ENCODE peak calls at places on chromosomes 7 and 10, in ten cellular contexts. One of them, this sample, is unnamed.

GRCh38 chr10:20302033-20302432 is 485.8 kb downstream of the PLXDC2 start:
- DNase-seq in germinal center: no peak
- DNase-seq in WTC11: no peak
- DNase-seq in HFF-Myc: no peak
- DNase-seq in chondrocyte: no peak
- DNase-seq in stimulated activated CD8-positive, alpha-beta memory T cell treated with anti-CD3 and anti-CD28 coated beads, Interleukin-4, amount 100 ng/mL, for 48 hours: no peak
- DNase-seq in globus pallidus: no peak
- DNase-seq in activated CD4-positive, alpha-beta memory T cell treated with anti-CD3 and anti-CD28 coated beads, Interleukin-2, amount 10 ng/mL, durations not matched to agents 7 days and 5 days: no peak
- DNase-seq in NCI-H1092: no peak
- DNase-seq in left cardiac atrium: no peak
- DNase-seq in this sample: no peak

GRCh38 chr10:62024026-62024701 is 122.7 kb downstream of the ARID5B start:
- DNase-seq in HFF-Myc: no peak
- DNase-seq in germinal center: no peak
- DNase-seq in NCI-H1092: no peak
- DNase-seq in WTC11: no peak
- DNase-seq in globus pallidus: no peak
- DNase-seq in activated CD4-positive, alpha-beta memory T cell treated with anti-CD3 and anti-CD28 coated beads, Interleukin-2, amount 10 ng/mL, durations not matched to agents 7 days and 5 days: no peak
- DNase-seq in left cardiac atrium: no peak
- DNase-seq in stimulated activated CD8-positive, alpha-beta memory T cell treated with anti-CD3 and anti-CD28 coated beads, Interleukin-4, amount 100 ng/mL, for 48 hours: no peak
- DNase-seq in chondrocyte: no peak
- DNase-seq in this sample: no peak

GRCh38 chr7:151240942-151241754 is 7.3 kb downstream of the SMARCD3 start:
- DNase-seq in stimulated activated CD8-positive, alpha-beta memory T cell treated with anti-CD3 and anti-CD28 coated beads, Interleukin-4, amount 100 ng/mL, for 48 hours: no peak
- DNase-seq in WTC11: no peak
- DNase-seq in NCI-H1092: no peak
- DNase-seq in globus pallidus: no peak
- DNase-seq in germinal center: no peak
- DNase-seq in activated CD4-positive, alpha-beta memory T cell treated with anti-CD3 and anti-CD28 coated beads, Interleukin-2, amount 10 ng/mL, durations not matched to agents 7 days and 5 days: no peak
- DNase-seq in HFF-Myc: no peak
- DNase-seq in chondrocyte: no peak
- DNase-seq in left cardiac atrium: no peak
- DNase-seq in this sample: no peak

GRCh38 chr10:87925570-87925969 is 62.1 kb downstream of the PTEN start:
- DNase-seq in activated CD4-positive, alpha-beta memory T cell treated with anti-CD3 and anti-CD28 coated beads, Interleukin-2, amount 10 ng/mL, durations not matched to agents 7 days and 5 days: no peak
- DNase-seq in stimulated activated CD8-positive, alpha-beta memory T cell treated with anti-CD3 and anti-CD28 coated beads, Interleukin-4, amount 100 ng/mL, for 48 hours: no peak
- DNase-seq in chondrocyte: no peak
- DNase-seq in left cardiac atrium: no peak
- DNase-seq in HFF-Myc: no peak
- DNase-seq in WTC11: no peak
- DNase-seq in germinal center: no peak
- DNase-seq in NCI-H1092: peak
- DNase-seq in globus pallidus: no peak
- DNase-seq in this sample: peak

GRCh38 chr7:96217147-96217546 is 104.8 kb downstream of the SLC25A13 start:
- DNase-seq in activated CD4-positive, alpha-beta memory T cell treated with anti-CD3 and anti-CD28 coated beads, Interleukin-2, amount 10 ng/mL, durations not matched to agents 7 days and 5 days: no peak
- DNase-seq in WTC11: no peak
- DNase-seq in germinal center: no peak
- DNase-seq in HFF-Myc: no peak
- DNase-seq in stimulated activated CD8-positive, alpha-beta memory T cell treated with anti-CD3 and anti-CD28 coated beads, Interleukin-4, amount 100 ng/mL, for 48 hours: no peak
- DNase-seq in globus pallidus: no peak
- DNase-seq in NCI-H1092: no peak
- DNase-seq in chondrocyte: no peak
- DNase-seq in left cardiac atrium: no peak
- DNase-seq in this sample: no peak

GRCh38 chr10:47031251-47031952 is 120.2 kb downstream of the PTPN20 start:
- DNase-seq in globus pallidus: no peak
- DNase-seq in activated CD4-positive, alpha-beta memory T cell treated with anti-CD3 and anti-CD28 coated beads, Interleukin-2, amount 10 ng/mL, durations not matched to agents 7 days and 5 days: no peak
- DNase-seq in left cardiac atrium: no peak
- DNase-seq in chondrocyte: no peak
- DNase-seq in WTC11: peak
- DNase-seq in germinal center: no peak
- DNase-seq in NCI-H1092: no peak
- DNase-seq in stimulated activated CD8-positive, alpha-beta memory T cell treated with anti-CD3 and anti-CD28 coated beads, Interleukin-4, amount 100 ng/mL, for 48 hours: no peak
- DNase-seq in HFF-Myc: no peak
- DNase-seq in this sample: peak

GRCh38 chr10:31317652-31318381 is 1.2 kb upstream of the ZEB1 start:
- DNase-seq in left cardiac atrium: no peak
- DNase-seq in stimulated activated CD8-positive, alpha-beta memory T cell treated with anti-CD3 and anti-CD28 coated beads, Interleukin-4, amount 100 ng/mL, for 48 hours: peak
- DNase-seq in chondrocyte: no peak
- DNase-seq in activated CD4-positive, alpha-beta memory T cell treated with anti-CD3 and anti-CD28 coated beads, Interleukin-2, amount 10 ng/mL, durations not matched to agents 7 days and 5 days: peak
- DNase-seq in WTC11: no peak
- DNase-seq in HFF-Myc: no peak
- DNase-seq in germinal center: no peak
- DNase-seq in NCI-H1092: no peak
- DNase-seq in globus pallidus: no peak
- DNase-seq in this sample: no peak

GRCh38 chr7:131225619-131226101 is 102.0 kb upstream of the MKLN1 start:
- DNase-seq in activated CD4-positive, alpha-beta memory T cell treated with anti-CD3 and anti-CD28 coated beads, Interleukin-2, amount 10 ng/mL, durations not matched to agents 7 days and 5 days: no peak
- DNase-seq in globus pallidus: peak
- DNase-seq in germinal center: no peak
- DNase-seq in left cardiac atrium: peak
- DNase-seq in WTC11: no peak
- DNase-seq in stimulated activated CD8-positive, alpha-beta memory T cell treated with anti-CD3 and anti-CD28 coated beads, Interleukin-4, amount 100 ng/mL, for 48 hours: no peak
- DNase-seq in chondrocyte: no peak
- DNase-seq in NCI-H1092: no peak
- DNase-seq in HFF-Myc: no peak
- DNase-seq in this sample: peak

GRCh38 chr7:108097703-108098102 is 32.5 kb downstream of the LAMB4 start:
- DNase-seq in globus pallidus: no peak
- DNase-seq in germinal center: no peak
- DNase-seq in HFF-Myc: no peak
- DNase-seq in stimulated activated CD8-positive, alpha-beta memory T cell treated with anti-CD3 and anti-CD28 coated beads, Interleukin-4, amount 100 ng/mL, for 48 hours: no peak
- DNase-seq in NCI-H1092: no peak
- DNase-seq in chondrocyte: no peak
- DNase-seq in activated CD4-positive, alpha-beta memory T cell treated with anti-CD3 and anti-CD28 coated beads, Interleukin-2, amount 10 ng/mL, durations not matched to agents 7 days and 5 days: no peak
- DNase-seq in WTC11: no peak
- DNase-seq in left cardiac atrium: no peak
- DNase-seq in this sample: peak

GRCh38 chr10:29026065-29026797 is 262.6 kb upstream of the LYZL1 start:
- DNase-seq in globus pallidus: no peak
- DNase-seq in activated CD4-positive, alpha-beta memory T cell treated with anti-CD3 and anti-CD28 coated beads, Interleukin-2, amount 10 ng/mL, durations not matched to agents 7 days and 5 days: no peak
- DNase-seq in chondrocyte: no peak
- DNase-seq in stimulated activated CD8-positive, alpha-beta memory T cell treated with anti-CD3 and anti-CD28 coated beads, Interleukin-4, amount 100 ng/mL, for 48 hours: no peak
- DNase-seq in left cardiac atrium: no peak
- DNase-seq in germinal center: no peak
- DNase-seq in NCI-H1092: no peak
- DNase-seq in WTC11: peak
- DNase-seq in HFF-Myc: no peak
- DNase-seq in this sample: no peak

GRCh38 chr7:97215556-97215955 is 98.1 kb downstream of the SDHAF3 start:
- DNase-seq in HFF-Myc: no peak
- DNase-seq in WTC11: peak
- DNase-seq in left cardiac atrium: no peak
- DNase-seq in globus pallidus: no peak
- DNase-seq in stimulated activated CD8-positive, alpha-beta memory T cell treated with anti-CD3 and anti-CD28 coated beads, Interleukin-4, amount 100 ng/mL, for 48 hours: no peak
- DNase-seq in NCI-H1092: no peak
- DNase-seq in chondrocyte: no peak
- DNase-seq in activated CD4-positive, alpha-beta memory T cell treated with anti-CD3 and anti-CD28 coated beads, Interleukin-2, amount 10 ng/mL, durations not matched to agents 7 days and 5 days: no peak
- DNase-seq in germinal center: no peak
- DNase-seq in this sample: peak

GRCh38 chr10:62394556-62395018 is 20.4 kb downstream of the ZNF365 start:
- DNase-seq in stimulated activated CD8-positive, alpha-beta memory T cell treated with anti-CD3 and anti-CD28 coated beads, Interleukin-4, amount 100 ng/mL, for 48 hours: no peak
- DNase-seq in activated CD4-positive, alpha-beta memory T cell treated with anti-CD3 and anti-CD28 coated beads, Interleukin-2, amount 10 ng/mL, durations not matched to agents 7 days and 5 days: no peak
- DNase-seq in WTC11: no peak
- DNase-seq in left cardiac atrium: no peak
- DNase-seq in NCI-H1092: no peak
- DNase-seq in HFF-Myc: no peak
- DNase-seq in chondrocyte: no peak
- DNase-seq in globus pallidus: no peak
- DNase-seq in germinal center: no peak
- DNase-seq in this sample: peak

GRCh38 chr7:66930341-66930740 is 9.3 kb downstream of the TMEM248 start:
- DNase-seq in HFF-Myc: no peak
- DNase-seq in activated CD4-positive, alpha-beta memory T cell treated with anti-CD3 and anti-CD28 coated beads, Interleukin-2, amount 10 ng/mL, durations not matched to agents 7 days and 5 days: no peak
- DNase-seq in left cardiac atrium: no peak
- DNase-seq in chondrocyte: no peak
- DNase-seq in WTC11: peak
- DNase-seq in germinal center: no peak
- DNase-seq in globus pallidus: peak
- DNase-seq in NCI-H1092: no peak
- DNase-seq in stimulated activated CD8-positive, alpha-beta memory T cell treated with anti-CD3 and anti-CD28 coated beads, Interleukin-4, amount 100 ng/mL, for 48 hours: no peak
- DNase-seq in this sample: peak

GRCh38 chr7:104791065-104791464 is 222.9 kb upstream of the KMT2E start:
- DNase-seq in HFF-Myc: no peak
- DNase-seq in WTC11: no peak
- DNase-seq in globus pallidus: peak
- DNase-seq in chondrocyte: no peak
- DNase-seq in left cardiac atrium: no peak
- DNase-seq in stimulated activated CD8-positive, alpha-beta memory T cell treated with anti-CD3 and anti-CD28 coated beads, Interleukin-4, amount 100 ng/mL, for 48 hours: no peak
- DNase-seq in activated CD4-positive, alpha-beta memory T cell treated with anti-CD3 and anti-CD28 coated beads, Interleukin-2, amount 10 ng/mL, durations not matched to agents 7 days and 5 days: no peak
- DNase-seq in germinal center: no peak
- DNase-seq in NCI-H1092: no peak
- DNase-seq in this sample: peak

GRCh38 chr10:74208081-74208480 is 57.1 kb downstream of the ADK start:
- DNase-seq in activated CD4-positive, alpha-beta memory T cell treated with anti-CD3 and anti-CD28 coated beads, Interleukin-2, amount 10 ng/mL, durations not matched to agents 7 days and 5 days: no peak
- DNase-seq in germinal center: no peak
- DNase-seq in globus pallidus: no peak
- DNase-seq in stimulated activated CD8-positive, alpha-beta memory T cell treated with anti-CD3 and anti-CD28 coated beads, Interleukin-4, amount 100 ng/mL, for 48 hours: no peak
- DNase-seq in WTC11: peak
- DNase-seq in left cardiac atrium: no peak
- DNase-seq in chondrocyte: no peak
- DNase-seq in HFF-Myc: no peak
- DNase-seq in NCI-H1092: peak
- DNase-seq in this sample: peak

GRCh38 chr7:77664715-77665114 is 31.5 kb upstream of the RSBN1L start:
- DNase-seq in globus pallidus: no peak
- DNase-seq in germinal center: no peak
- DNase-seq in activated CD4-positive, alpha-beta memory T cell treated with anti-CD3 and anti-CD28 coated beads, Interleukin-2, amount 10 ng/mL, durations not matched to agents 7 days and 5 days: no peak
- DNase-seq in stimulated activated CD8-positive, alpha-beta memory T cell treated with anti-CD3 and anti-CD28 coated beads, Interleukin-4, amount 100 ng/mL, for 48 hours: no peak
- DNase-seq in WTC11: no peak
- DNase-seq in left cardiac atrium: no peak
- DNase-seq in NCI-H1092: no peak
- DNase-seq in HFF-Myc: no peak
- DNase-seq in chondrocyte: no peak
- DNase-seq in this sample: no peak

GRCh38 chr10:52390388-52390787 is 76.3 kb downstream of the DKK1 start:
- DNase-seq in NCI-H1092: no peak
- DNase-seq in globus pallidus: no peak
- DNase-seq in chondrocyte: no peak
- DNase-seq in HFF-Myc: no peak
- DNase-seq in activated CD4-positive, alpha-beta memory T cell treated with anti-CD3 and anti-CD28 coated beads, Interleukin-2, amount 10 ng/mL, durations not matched to agents 7 days and 5 days: no peak
- DNase-seq in germinal center: no peak
- DNase-seq in WTC11: no peak
- DNase-seq in left cardiac atrium: no peak
- DNase-seq in stimulated activated CD8-positive, alpha-beta memory T cell treated with anti-CD3 and anti-CD28 coated beads, Interleukin-4, amount 100 ng/mL, for 48 hours: no peak
- DNase-seq in this sample: no peak

GRCh38 chr10:18190840-18191239 is 50.6 kb downstream of the CACNB2 start:
- DNase-seq in stimulated activated CD8-positive, alpha-beta memory T cell treated with anti-CD3 and anti-CD28 coated beads, Interleukin-4, amount 100 ng/mL, for 48 hours: no peak
- DNase-seq in left cardiac atrium: no peak
- DNase-seq in WTC11: no peak
- DNase-seq in activated CD4-positive, alpha-beta memory T cell treated with anti-CD3 and anti-CD28 coated beads, Interleukin-2, amount 10 ng/mL, durations not matched to agents 7 days and 5 days: no peak
- DNase-seq in NCI-H1092: no peak
- DNase-seq in germinal center: no peak
- DNase-seq in HFF-Myc: no peak
- DNase-seq in globus pallidus: no peak
- DNase-seq in chondrocyte: no peak
- DNase-seq in this sample: no peak

This sample was measured in NCI-H69.